ENCODE peak calls at places on chromosomes 6 and 20, in four cellular contexts. X, S, Q and C are unnamed samples.

GRCh38 chr6:3957321-3957720 is 108.1 kb downstream of the FAM50B start:
- DNase-seq in X (no peak), S (no peak), Q (no peak), C (no peak)

GRCh38 chr6:18595774-18596528 is 208.8 kb downstream of the RNF144B start:
- DNase-seq in X (peak), S (peak), Q (peak), C (peak)

GRCh38 chr6:93624408-93624807 is 205.0 kb upstream of the EPHA7 start:
- DNase-seq in X (no peak), S (no peak), Q (no peak), C (peak)

GRCh38 chr6:73157870-73158269 is 67.4 kb downstream of the KHDC1L start:
- DNase-seq in X (no peak), S (no peak), Q (no peak), C (no peak)

GRCh38 chr6:158047563-158048323 is 66.1 kb downstream of the SYNJ2 start:
- DNase-seq in X (no peak), S (no peak), Q (no peak), C (no peak)

GRCh38 chr20:49823152-49823847 is 10.7 kb downstream of the SLC9A8 start:
- DNase-seq in X (no peak), S (no peak), Q (no peak), C (no peak)

GRCh38 chr20:881051-881820 is 34.9 kb downstream of the ANGPT4 start:
- DNase-seq in X (no peak), S (no peak), Q (peak), C (no peak)

GRCh38 chr6:16345449-16346330 is 107.3 kb downstream of the GMPR start:
- DNase-seq in X (no peak), S (no peak), Q (no peak), C (no peak)

GRCh38 chr20:15546624-15547023 is 1026.6 kb downstream of the KIF16B start:
- DNase-seq in X (no peak), S (no peak), Q (no peak), C (no peak)

GRCh38 chr6:154112181-154112809 is 73.3 kb downstream of the OPRM1 start:
- DNase-seq in X (no peak), S (no peak), Q (no peak), C (no peak)

GRCh38 chr20:40233401-40233800 is 455.6 kb downstream of the MAFB start:
- DNase-seq in X (no peak), S (no peak), Q (no peak), C (no peak)

GRCh38 chr20:61755971-61756421 is 309.7 kb downstream of the TAF4 start:
- DNase-seq in X (no peak), S (no peak), Q (no peak), C (no peak)

GRCh38 chr6:70686548-70687133 is 19.0 kb downstream of the SMAP1 start:
- DNase-seq in X (no peak), S (no peak), Q (no peak), C (peak)
- H3K27ac ChIP-seq in X (no peak), S (no peak), Q (no peak), C (no peak)

DNA sequence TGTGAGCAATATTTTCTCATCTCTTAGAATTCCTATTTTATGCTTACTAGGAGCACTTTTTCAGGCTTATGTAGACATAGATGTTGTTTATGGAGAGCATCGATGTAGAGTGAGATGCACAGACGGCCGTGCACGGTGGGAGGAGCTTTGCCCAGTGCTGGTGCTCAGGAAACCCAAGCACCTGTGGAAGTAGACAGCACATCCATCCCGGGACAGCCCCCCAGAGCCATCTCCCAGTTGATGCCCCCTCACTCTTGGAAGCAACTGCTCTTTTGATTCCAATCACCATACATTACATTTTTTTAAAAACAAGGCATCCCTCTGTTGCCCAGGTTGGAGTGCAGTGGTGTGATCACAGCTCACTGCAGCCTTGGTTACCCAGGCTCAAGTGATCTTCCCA is 143.7 kb downstream of the SMOC2 start:
- DNase-seq in X (no peak), S (no peak), Q (no peak), C (no peak)
- H3K27ac ChIP-seq in X (no peak), S (no peak), Q (no peak), C (no peak)

GRCh38 chr6:166364480-166364879 is 18.3 kb downstream of the MPC1 start:
- DNase-seq in X (no peak), S (no peak), Q (no peak), C (peak)
- H3K27ac ChIP-seq in X (no peak), S (no peak), Q (no peak), C (peak)

DNA sequence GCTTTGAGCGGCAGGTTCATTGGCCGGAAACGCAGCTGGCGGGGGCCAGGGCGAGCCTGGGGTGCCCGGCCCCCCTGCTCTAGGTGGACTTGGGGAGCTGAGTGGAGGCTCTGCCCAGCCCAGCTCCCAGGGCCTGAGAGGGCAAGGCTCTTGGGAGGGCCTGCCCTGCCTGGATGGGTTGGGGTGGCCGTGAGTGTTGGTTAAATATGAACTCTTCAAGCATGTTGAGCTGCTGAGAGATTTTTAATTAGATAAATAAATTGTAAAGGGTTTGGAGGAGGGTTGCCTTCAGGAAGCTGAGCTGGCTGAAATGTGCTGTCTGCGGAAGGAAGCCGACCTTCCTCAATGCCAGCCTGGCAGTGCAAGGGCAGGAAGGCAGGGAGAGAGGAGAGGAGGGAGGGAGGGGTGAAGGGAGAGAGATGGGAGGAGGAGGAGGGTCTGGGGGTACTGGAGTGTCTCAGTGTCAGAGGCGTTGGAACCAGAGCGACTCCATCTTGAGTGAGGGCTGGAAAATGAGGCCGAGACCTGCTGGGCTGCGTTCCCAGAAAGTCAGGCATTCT is 39.4 kb upstream of the PMEPA1 start:
- DNase-seq in X (no peak), S (peak), Q (peak), C (no peak)
- H3K27ac ChIP-seq in X (peak), S (no peak), Q (peak), C (no peak)

DNA sequence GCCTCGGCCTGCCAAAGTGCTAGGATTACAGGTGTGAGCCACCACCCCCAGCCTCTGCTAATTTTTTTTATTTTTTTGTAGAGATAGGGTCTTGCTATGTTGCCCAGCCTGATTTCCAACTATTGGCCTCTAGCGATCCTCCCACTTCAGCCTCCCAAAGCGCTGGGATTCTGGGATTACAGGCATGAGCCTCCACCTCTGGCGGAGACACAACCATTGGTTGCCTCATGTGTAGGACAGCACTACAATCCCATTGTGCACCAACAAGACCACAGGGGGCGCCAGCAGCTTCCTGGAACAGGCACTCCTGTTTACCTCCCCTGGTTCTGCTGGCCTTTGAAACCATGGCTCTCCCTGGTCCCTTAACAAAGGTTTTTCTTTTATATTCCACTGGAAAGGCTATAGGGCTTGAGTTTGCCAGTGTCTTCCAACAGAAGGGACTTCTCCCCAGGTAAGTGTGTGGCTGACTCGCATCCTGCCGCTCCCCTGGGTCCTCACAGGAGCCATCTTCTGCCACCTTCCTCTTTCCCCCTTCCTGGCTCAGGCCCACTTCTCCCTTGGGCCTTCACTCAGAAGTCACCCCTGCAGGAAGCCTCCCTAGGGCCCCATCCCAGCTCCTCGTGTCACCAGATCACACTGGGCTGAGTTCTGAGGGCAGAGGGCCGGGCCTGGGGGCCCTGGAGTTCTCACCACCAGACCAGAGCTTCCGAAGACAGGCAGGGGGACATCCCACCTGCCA is 39.2 kb upstream of the TLDC2 start:
- DNase-seq in X (no peak), S (peak), Q (peak), C (peak)
- H3K27ac ChIP-seq in X (peak), S (no peak), Q (peak), C (peak)

DNA sequence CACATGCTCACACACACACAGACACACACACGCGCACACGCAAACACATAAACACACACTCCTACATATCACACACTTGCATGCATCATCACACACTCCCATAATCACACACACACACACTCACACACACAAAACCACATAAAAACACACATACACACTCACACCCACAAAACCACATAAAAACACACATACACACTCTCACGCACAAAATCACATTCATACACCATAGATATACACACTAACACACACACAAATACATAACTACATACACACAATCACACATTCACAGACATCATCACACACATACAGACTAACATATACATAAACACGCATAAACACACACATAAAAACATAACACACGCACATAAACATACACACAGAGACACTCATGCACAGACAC is 57.8 kb upstream of the QKI start:
- DNase-seq in X (no peak), S (no peak), Q (no peak), C (no peak)
- H3K27ac ChIP-seq in X (peak), S (no peak), Q (peak), C (no peak)

DNA sequence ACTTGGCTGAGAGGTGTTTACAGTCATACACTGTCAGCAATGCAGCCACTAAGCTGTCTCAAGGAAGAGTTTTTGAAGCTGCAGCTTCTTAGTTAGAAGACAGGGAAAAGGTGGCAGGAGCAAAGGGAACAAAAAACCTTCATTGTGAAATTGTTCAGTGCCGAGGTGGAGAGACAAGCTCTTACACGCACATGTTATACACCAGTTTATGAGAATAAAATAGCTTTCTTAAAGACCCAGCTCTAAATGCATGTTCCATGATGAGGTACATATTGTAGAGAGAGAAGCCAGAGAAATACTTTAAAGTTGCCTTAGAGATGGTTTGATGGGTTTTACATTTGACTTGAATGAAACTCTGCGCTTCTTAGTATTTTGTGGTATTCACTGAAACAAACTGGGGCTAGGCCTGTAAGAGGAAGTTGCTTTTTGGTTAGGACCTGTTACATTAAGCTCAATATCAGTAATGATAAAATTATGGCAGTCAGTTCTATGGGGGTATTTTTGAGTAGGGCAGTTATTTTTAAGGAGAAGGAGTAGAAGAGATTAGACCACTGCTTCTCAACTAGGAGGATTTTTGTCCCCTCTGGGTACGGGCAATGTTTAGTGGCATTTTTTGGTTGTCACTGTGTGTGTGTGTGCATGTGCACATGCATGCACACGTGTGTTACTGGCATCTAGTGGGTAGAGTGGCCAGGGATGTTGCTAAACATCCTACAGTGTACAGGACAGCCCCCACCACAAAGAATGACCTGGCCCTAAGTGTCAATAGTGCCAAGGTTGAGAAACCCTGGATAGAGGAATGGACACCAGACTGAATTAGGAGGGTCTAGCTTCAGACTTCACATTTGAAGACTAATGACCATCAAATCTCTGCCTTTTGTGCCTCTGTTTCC is 9.8 kb downstream of the NEDD9 start:
- DNase-seq in X (no peak), S (no peak), Q (no peak), C (no peak)
- H3K27ac ChIP-seq in X (peak), S (no peak), Q (peak), C (no peak)

GRCh38 chr6:38708483-38708882 is 5.5 kb upstream of the GLO1 start:
- DNase-seq in X (no peak), S (no peak), Q (no peak), C (no peak)
- H3K27ac ChIP-seq in X (no peak), S (no peak), Q (no peak), C (no peak)

GRCh38 chr20:51758978-51759544 is 9.1 kb downstream of the ATP9A start:
- DNase-seq in X (no peak), S (no peak), Q (no peak), C (peak)
- H3K27ac ChIP-seq in X (no peak), S (no peak), Q (no peak), C (no peak)